ENCODE peak calls at places on chromosomes 4 and X, in nine cellular contexts. J, K, F, C, D, N, V, R and Y are unnamed samples.

GRCh38 chrX:30533261-30533660 is 44.3 kb downstream of the TASL start:
- DNase-seq in J (no peak), K (no peak), F (no peak), C (no peak), D (no peak), N (no peak), V (no peak), R (no peak), Y (no peak)

GRCh38 chr4:126697748-126698147 is 935.0 kb upstream of the INTU start:
- DNase-seq in J (no peak), K (no peak), F (no peak), C (no peak), D (no peak), N (no peak), V (no peak), R (no peak), Y (peak; percentile 43)

GRCh38 chr4:40524642-40525041 is 105.0 kb downstream of the RBM47 start:
- DNase-seq in J (no peak), K (no peak), F (no peak), C (no peak), D (no peak), N (no peak), V (no peak), R (no peak), Y (no peak)

GRCh38 chrX:87621697-87622096 is 104.1 kb downstream of the KLHL4 start:
- DNase-seq in J (no peak), K (no peak), F (no peak), C (no peak), D (no peak), N (no peak), V (no peak), R (no peak), Y (no peak)

GRCh38 chr4:77155631-77156345 is 1.2 kb upstream of the CCNG2 start:
- DNase-seq in J (no peak), K (no peak), F (no peak), C (peak; percentile 28), D (peak; percentile 70), N (no peak), V (no peak), R (no peak), Y (no peak)

GRCh38 chr4:81965454-81965853 is 408.3 kb downstream of the HNRNPD start:
- DNase-seq in J (no peak), K (no peak), F (no peak), C (no peak), D (no peak), N (no peak), V (no peak), R (no peak), Y (no peak)

GRCh38 chrX:49192722-49193328 is 6.7 kb upstream of the PRICKLE3 start:
- DNase-seq in J (no peak), K (no peak), F (no peak), C (no peak), D (peak; percentile 8), N (peak; percentile 51), V (no peak), R (peak; percentile 46), Y (no peak)

GRCh38 chr4:17934286-17934685 is 87.3 kb downstream of the LCORL start:
- DNase-seq in J (no peak), K (no peak), F (no peak), C (no peak), D (no peak), N (no peak), V (no peak), R (no peak), Y (no peak)

GRCh38 chr4:152559641-152560040 is 23.7 kb upstream of the FBXW7 start:
- DNase-seq in J (no peak), K (no peak), F (no peak), C (no peak), D (no peak), N (no peak), V (no peak), R (no peak), Y (no peak)

GRCh38 chrX:46686003-46686645 is 72.8 kb downstream of the SLC9A7 start:
- DNase-seq in J (peak; percentile 15), K (peak; percentile 8), F (no peak), C (no peak), D (peak; percentile 27), N (peak; percentile 22), V (peak; percentile 12), R (peak; percentile 59), Y (peak; percentile 14)

GRCh38 chr4:164188236-164188635 is 565.7 kb upstream of the SMIM31 start:
- DNase-seq in J (no peak), K (no peak), F (no peak), C (no peak), D (no peak), N (no peak), V (no peak), R (no peak), Y (no peak)

GRCh38 chr4:146061610-146062324 is 113.8 kb upstream of the LSM6 start:
- DNase-seq in J (no peak), K (no peak), F (no peak), C (no peak), D (no peak), N (no peak), V (no peak), R (no peak), Y (no peak)

GRCh38 chr4:8580321-8581093 is at the start of gene GPR78:
- DNase-seq in J (no peak), K (no peak), F (no peak), C (no peak), D (no peak), N (peak; percentile 53), V (no peak), R (peak; percentile 58), Y (no peak)

GRCh38 chr4:78768447-78769177 is 7.5 kb upstream of the BMP2K start:
- DNase-seq in J (no peak), K (no peak), F (no peak), C (no peak), D (no peak), N (no peak), V (no peak), R (no peak), Y (no peak)

GRCh38 chr4:108060164-108060563 is 70.5 kb downstream of the HADH start:
- DNase-seq in J (no peak), K (no peak), F (no peak), C (no peak), D (peak; percentile 2), N (no peak), V (peak; percentile 41), R (no peak), Y (no peak)

GRCh38 chr4:42501624-42502401 is 104.5 kb downstream of the SHISA3 start:
- DNase-seq in J (no peak), K (no peak), F (no peak), C (no peak), D (peak; percentile 55), N (no peak), V (no peak), R (no peak), Y (no peak)

GRCh38 chr4:186037692-186038658 is 31.0 kb upstream of the TLR3 start:
- DNase-seq in J (peak; percentile 1), K (no peak), F (no peak), C (peak; percentile 54), D (peak; percentile 55), N (peak; percentile 7), V (peak; percentile 79), R (peak; percentile 42), Y (peak; percentile 59)

GRCh38 chrX:20664774-20665173 is 398.1 kb upstream of the RPS6KA3 start:
- DNase-seq in J (no peak), K (no peak), F (no peak), C (no peak), D (no peak), N (no peak), V (no peak), R (no peak), Y (no peak)

GRCh38 chr4:16791460-16791859 is 107.0 kb downstream of the LDB2 start:
- DNase-seq in J (no peak), K (no peak), F (no peak), C (no peak), D (no peak), N (no peak), V (no peak), R (no peak), Y (no peak)

GRCh38 chr4:156763511-156763910 is 208.1 kb downstream of the PDGFC start:
- DNase-seq in J (no peak), K (no peak), F (no peak), C (peak; percentile 16), D (peak; percentile 67), N (no peak), V (no peak), R (no peak), Y (no peak)

GRCh38 chrX:47078129-47079043 is at the start of gene RGN:
- DNase-seq in J (no peak), K (no peak), F (no peak), C (no peak), D (no peak), N (no peak), V (no peak), R (no peak), Y (no peak)